ENCODE peak calls at places on chromosomes 6 and 20, in eight cellular contexts. One of them, this sample, is unnamed.

GRCh38 chr6:35209622-35210289 is 4.0 kb upstream of the SCUBE3 start:
- DNase-seq in GM23248: no peak
- DNase-seq in mammary epithelial cell: no peak
- DNase-seq in hepatocyte: no peak
- DNase-seq in endothelial cell of umbilical vein: no peak
- DNase-seq in fibroblast of lung: no peak
- DNase-seq in neural progenitor cell: no peak
- DNase-seq in GM23338: peak; percentile 40
- DNase-seq in this sample: no peak

GRCh38 chr20:53776858-53777257 is 183.2 kb upstream of the ZNF217 start:
- DNase-seq in GM23248: no peak
- DNase-seq in mammary epithelial cell: no peak
- DNase-seq in hepatocyte: no peak
- DNase-seq in endothelial cell of umbilical vein: no peak
- DNase-seq in fibroblast of lung: no peak
- DNase-seq in neural progenitor cell: no peak
- DNase-seq in GM23338: no peak
- DNase-seq in this sample: no peak

GRCh38 chr6:149961728-149962425 is 1.9 kb upstream of the ULBP1 start:
- DNase-seq in GM23248: peak; percentile 57
- DNase-seq in mammary epithelial cell: peak; percentile 17
- DNase-seq in hepatocyte: no peak
- DNase-seq in endothelial cell of umbilical vein: peak; percentile 34
- DNase-seq in fibroblast of lung: no peak
- DNase-seq in neural progenitor cell: peak; percentile 62
- DNase-seq in GM23338: peak; percentile 70
- DNase-seq in this sample: peak; percentile 18

GRCh38 chr20:25227317-25227831 is 20.5 kb upstream of the PYGB start:
- DNase-seq in GM23248: peak; percentile 91
- DNase-seq in mammary epithelial cell: peak; percentile 62
- DNase-seq in hepatocyte: no peak
- DNase-seq in endothelial cell of umbilical vein: peak; percentile 47
- DNase-seq in fibroblast of lung: peak; percentile 68
- DNase-seq in neural progenitor cell: no peak
- DNase-seq in GM23338: no peak
- DNase-seq in this sample: no peak

GRCh38 chr20:44211177-44212039 is 837 bp upstream of the OSER1 start:
- DNase-seq in GM23248: peak; percentile 80
- DNase-seq in mammary epithelial cell: peak; percentile 43
- DNase-seq in hepatocyte: peak; percentile 51
- DNase-seq in endothelial cell of umbilical vein: no peak
- DNase-seq in fibroblast of lung: peak; percentile 47
- DNase-seq in neural progenitor cell: peak; percentile 26
- DNase-seq in GM23338: no peak
- DNase-seq in this sample: peak; percentile 38

GRCh38 chr20:40869416-40870147 is 159.0 kb upstream of the TOP1 start:
- DNase-seq in GM23248: no peak
- DNase-seq in mammary epithelial cell: no peak
- DNase-seq in hepatocyte: no peak
- DNase-seq in endothelial cell of umbilical vein: no peak
- DNase-seq in fibroblast of lung: no peak
- DNase-seq in neural progenitor cell: no peak
- DNase-seq in GM23338: no peak
- DNase-seq in this sample: no peak

GRCh38 chr20:25372584-25373336 is 17.9 kb downstream of the ABHD12 start:
- DNase-seq in GM23248: peak; percentile 91
- DNase-seq in mammary epithelial cell: peak; percentile 93
- DNase-seq in hepatocyte: no peak
- DNase-seq in endothelial cell of umbilical vein: no peak
- DNase-seq in fibroblast of lung: peak; percentile 98
- DNase-seq in neural progenitor cell: no peak
- DNase-seq in GM23338: no peak
- DNase-seq in this sample: no peak

GRCh38 chr6:53922571-53922981 is 127.8 kb downstream of the LRRC1 start:
- DNase-seq in GM23248: no peak
- DNase-seq in mammary epithelial cell: no peak
- DNase-seq in hepatocyte: no peak
- DNase-seq in endothelial cell of umbilical vein: no peak
- DNase-seq in fibroblast of lung: no peak
- DNase-seq in neural progenitor cell: peak; percentile 5
- DNase-seq in GM23338: peak; percentile 49
- DNase-seq in this sample: no peak

GRCh38 chr20:19552144-19552895 is 205.7 kb upstream of the RIN2 start:
- DNase-seq in GM23248: no peak
- DNase-seq in mammary epithelial cell: peak; percentile 21
- DNase-seq in hepatocyte: peak; percentile 75
- DNase-seq in endothelial cell of umbilical vein: no peak
- DNase-seq in fibroblast of lung: no peak
- DNase-seq in neural progenitor cell: peak; percentile 83
- DNase-seq in GM23338: peak; percentile 87
- DNase-seq in this sample: no peak

DNA sequence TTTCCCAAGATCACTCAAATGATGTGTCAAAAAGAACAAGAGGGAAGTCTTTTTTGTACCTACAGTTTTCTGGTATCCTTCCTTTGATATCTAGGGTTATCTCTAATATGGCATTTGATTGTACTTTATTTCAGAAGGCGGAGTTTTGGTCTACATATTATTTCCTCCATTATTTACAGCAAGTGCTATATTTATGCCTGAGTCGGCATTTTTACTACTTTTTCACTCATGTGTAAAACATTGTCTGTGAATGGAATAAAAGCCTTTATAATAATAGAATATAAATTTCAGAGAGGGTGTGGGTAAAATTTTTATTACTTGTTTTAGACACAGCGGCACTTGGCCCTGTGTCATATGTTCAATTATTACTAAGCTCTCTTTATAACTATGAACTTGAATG is 398.4 kb downstream of the BCKDHB start:
- DNase-seq in GM23248: no peak
- DNase-seq in mammary epithelial cell: no peak
- DNase-seq in hepatocyte: no peak
- DNase-seq in endothelial cell of umbilical vein: no peak
- DNase-seq in fibroblast of lung: no peak
- DNase-seq in neural progenitor cell: no peak
- DNase-seq in GM23338: no peak
- DNase-seq in this sample: no peak
- TF ChIP-seq EZH2 in GM23248: no peak
- TF ChIP-seq EZH2 in mammary epithelial cell: no peak
- TF ChIP-seq EZH2 in hepatocyte: no peak
- TF ChIP-seq EZH2 in endothelial cell of umbilical vein: no peak
- TF ChIP-seq EZH2 in fibroblast of lung: no peak
- TF ChIP-seq EZH2 in neural progenitor cell: no peak
- TF ChIP-seq EZH2 in GM23338: no peak
- TF ChIP-seq EZH2 in this sample: no peak

DNA sequence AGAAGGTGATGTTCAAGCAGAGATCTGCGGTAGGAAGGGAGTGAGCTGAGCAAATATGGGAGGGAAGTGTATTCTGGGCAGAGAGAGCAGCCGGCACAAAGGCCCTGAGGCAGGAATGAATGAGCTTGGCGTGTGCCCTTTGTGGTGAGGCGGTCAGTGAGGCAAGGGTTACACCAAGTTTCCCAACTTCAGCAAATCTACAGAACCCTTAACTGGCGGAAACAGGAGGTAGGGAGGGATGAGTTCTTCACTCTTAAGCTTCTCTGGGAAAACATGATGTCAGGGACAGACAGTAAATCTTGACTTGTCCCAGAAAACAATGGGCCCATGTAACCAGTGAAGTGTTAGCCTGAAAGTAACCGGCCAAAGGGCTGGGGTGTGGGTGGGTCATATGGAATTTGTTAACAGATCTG is 97.1 kb upstream of the PTPN1 start:
- DNase-seq in GM23248: no peak
- DNase-seq in mammary epithelial cell: no peak
- DNase-seq in hepatocyte: no peak
- DNase-seq in endothelial cell of umbilical vein: no peak
- DNase-seq in fibroblast of lung: peak; percentile 47
- DNase-seq in neural progenitor cell: no peak
- DNase-seq in GM23338: peak; percentile 33
- DNase-seq in this sample: no peak
- H3K4me1 ChIP-seq in GM23248: peaks cover 9% of the 10 kb centered on the region
- H3K4me1 ChIP-seq in mammary epithelial cell: peaks cover 22% of the 10 kb centered on the region
- H3K4me1 ChIP-seq in hepatocyte: peaks cover 28% of the 10 kb centered on the region
- H3K4me1 ChIP-seq in endothelial cell of umbilical vein: peaks cover 6% of the 10 kb centered on the region
- H3K4me1 ChIP-seq in fibroblast of lung: peaks cover 12% of the 10 kb centered on the region
- H3K4me1 ChIP-seq in neural progenitor cell: peaks cover 19% of the 10 kb centered on the region
- H3K4me1 ChIP-seq in GM23338: peaks cover 11% of the 10 kb centered on the region
- H3K4me1 ChIP-seq in this sample: no peaks in the 10 kb centered on the region

GRCh38 chr20:46308258-46309157 is at the start of gene CDH22:
- DNase-seq in GM23248: peak; percentile 65
- DNase-seq in mammary epithelial cell: no peak
- DNase-seq in hepatocyte: peak; percentile 74
- DNase-seq in endothelial cell of umbilical vein: peak; percentile 27
- DNase-seq in fibroblast of lung: peak; percentile 19
- DNase-seq in neural progenitor cell: peak; percentile 84
- DNase-seq in GM23338: peak; percentile 84
- DNase-seq in this sample: no peak
- TF ChIP-seq EZH2 in GM23248: peak; percentile 84
- TF ChIP-seq EZH2 in mammary epithelial cell: no peak
- TF ChIP-seq EZH2 in hepatocyte: no peak
- TF ChIP-seq EZH2 in endothelial cell of umbilical vein: peak; percentile 52
- TF ChIP-seq EZH2 in fibroblast of lung: peak; percentile 86
- TF ChIP-seq EZH2 in neural progenitor cell: no peak
- TF ChIP-seq EZH2 in GM23338: peak; percentile 51
- TF ChIP-seq EZH2 in this sample: no peak

GRCh38 chr6:14371530-14371929 is 254.0 kb downstream of the CD83 start:
- DNase-seq in GM23248: no peak
- DNase-seq in mammary epithelial cell: no peak
- DNase-seq in hepatocyte: no peak
- DNase-seq in endothelial cell of umbilical vein: no peak
- DNase-seq in fibroblast of lung: no peak
- DNase-seq in neural progenitor cell: no peak
- DNase-seq in GM23338: no peak
- DNase-seq in this sample: no peak
- H3K4me1 ChIP-seq in GM23248: no peaks in the 10 kb centered on the region
- H3K4me1 ChIP-seq in mammary epithelial cell: no peaks in the 10 kb centered on the region
- H3K4me1 ChIP-seq in hepatocyte: no peaks in the 10 kb centered on the region
- H3K4me1 ChIP-seq in endothelial cell of umbilical vein: no peaks in the 10 kb centered on the region
- H3K4me1 ChIP-seq in fibroblast of lung: no peaks in the 10 kb centered on the region
- H3K4me1 ChIP-seq in neural progenitor cell: peaks cover 10% of the 10 kb centered on the region
- H3K4me1 ChIP-seq in GM23338: peaks cover 34% of the 10 kb centered on the region
- H3K4me1 ChIP-seq in this sample: no peaks in the 10 kb centered on the region

GRCh38 chr6:125746731-125747588 is 2.5 kb upstream of the HEY2 start:
- DNase-seq in GM23248: peak; percentile 50
- DNase-seq in mammary epithelial cell: peak; percentile 14
- DNase-seq in hepatocyte: peak; percentile 62
- DNase-seq in endothelial cell of umbilical vein: peak; percentile 47
- DNase-seq in fibroblast of lung: peak; percentile 50
- DNase-seq in neural progenitor cell: peak; percentile 93
- DNase-seq in GM23338: peak; percentile 97
- DNase-seq in this sample: peak; percentile 94
- TF ChIP-seq EZH2 in GM23248: peak; percentile 78
- TF ChIP-seq EZH2 in mammary epithelial cell: peak; percentile 84
- TF ChIP-seq EZH2 in hepatocyte: no peak
- TF ChIP-seq EZH2 in endothelial cell of umbilical vein: peak; percentile 27
- TF ChIP-seq EZH2 in fibroblast of lung: no peak
- TF ChIP-seq EZH2 in neural progenitor cell: no peak
- TF ChIP-seq EZH2 in GM23338: peak; percentile 18
- TF ChIP-seq EZH2 in this sample: no peak

GRCh38 chr6:159817951-159818739 is 18.1 kb downstream of the PNLDC1 start:
- DNase-seq in GM23248: no peak
- DNase-seq in mammary epithelial cell: no peak
- DNase-seq in hepatocyte: no peak
- DNase-seq in endothelial cell of umbilical vein: no peak
- DNase-seq in fibroblast of lung: no peak
- DNase-seq in neural progenitor cell: no peak
- DNase-seq in GM23338: no peak
- DNase-seq in this sample: no peak
- H3K4me1 ChIP-seq in GM23248: no peaks in the 10 kb centered on the region
- H3K4me1 ChIP-seq in mammary epithelial cell: no peaks in the 10 kb centered on the region
- H3K4me1 ChIP-seq in hepatocyte: no peaks in the 10 kb centered on the region
- H3K4me1 ChIP-seq in endothelial cell of umbilical vein: no peaks in the 10 kb centered on the region
- H3K4me1 ChIP-seq in fibroblast of lung: no peaks in the 10 kb centered on the region
- H3K4me1 ChIP-seq in neural progenitor cell: no peaks in the 10 kb centered on the region
- H3K4me1 ChIP-seq in GM23338: no peaks in the 10 kb centered on the region
- H3K4me1 ChIP-seq in this sample: peaks cover 10% of the 10 kb centered on the region

GRCh38 chr6:50711686-50712085 is 1.6 kb upstream of the TFAP2D start:
- DNase-seq in GM23248: no peak
- DNase-seq in mammary epithelial cell: no peak
- DNase-seq in hepatocyte: no peak
- DNase-seq in endothelial cell of umbilical vein: no peak
- DNase-seq in fibroblast of lung: no peak
- DNase-seq in neural progenitor cell: no peak
- DNase-seq in GM23338: peak; percentile 18
- DNase-seq in this sample: no peak

GRCh38 chr6:50712291-50712690 is 1.0 kb upstream of the TFAP2D start:
- DNase-seq in GM23248: no peak
- DNase-seq in mammary epithelial cell: no peak
- DNase-seq in hepatocyte: no peak
- DNase-seq in endothelial cell of umbilical vein: no peak
- DNase-seq in fibroblast of lung: no peak
- DNase-seq in neural progenitor cell: peak; percentile 78
- DNase-seq in GM23338: no peak
- DNase-seq in this sample: no peak

GRCh38 chr6:50714487-50715379 is 1.4 kb downstream of the TFAP2D start:
- DNase-seq in GM23248: no peak
- DNase-seq in mammary epithelial cell: no peak
- DNase-seq in hepatocyte: no peak
- DNase-seq in endothelial cell of umbilical vein: no peak
- DNase-seq in fibroblast of lung: no peak
- DNase-seq in neural progenitor cell: peak; percentile 69
- DNase-seq in GM23338: peak; percentile 70
- DNase-seq in this sample: no peak

GRCh38 chr6:50713226-50713625 is at the start of gene TFAP2D:
- DNase-seq in GM23248: no peak
- DNase-seq in mammary epithelial cell: no peak
- DNase-seq in hepatocyte: no peak
- DNase-seq in endothelial cell of umbilical vein: no peak
- DNase-seq in fibroblast of lung: no peak
- DNase-seq in neural progenitor cell: no peak
- DNase-seq in GM23338: no peak
- DNase-seq in this sample: no peak

GRCh38 chr6:50713977-50714486 is 706 bp downstream of the TFAP2D start:
- DNase-seq in GM23248: no peak
- DNase-seq in mammary epithelial cell: no peak
- DNase-seq in hepatocyte: no peak
- DNase-seq in endothelial cell of umbilical vein: no peak
- DNase-seq in fibroblast of lung: no peak
- DNase-seq in neural progenitor cell: no peak
- DNase-seq in GM23338: no peak
- DNase-seq in this sample: no peak
- TF ChIP-seq EZH2 in GM23248: peak; percentile 48
- TF ChIP-seq EZH2 in mammary epithelial cell: no peak
- TF ChIP-seq EZH2 in hepatocyte: peak; percentile 18
- TF ChIP-seq EZH2 in endothelial cell of umbilical vein: no peak
- TF ChIP-seq EZH2 in fibroblast of lung: no peak
- TF ChIP-seq EZH2 in neural progenitor cell: peak; percentile 14
- TF ChIP-seq EZH2 in GM23338: peak; percentile 87
- TF ChIP-seq EZH2 in this sample: no peak

GRCh38 chr20:10306440-10307358 is 88.1 kb downstream of the SNAP25 start:
- DNase-seq in GM23248: peak; percentile 73
- DNase-seq in mammary epithelial cell: peak; percentile 60
- DNase-seq in hepatocyte: no peak
- DNase-seq in endothelial cell of umbilical vein: peak; percentile 68
- DNase-seq in fibroblast of lung: peak; percentile 89
- DNase-seq in neural progenitor cell: no peak
- DNase-seq in GM23338: no peak
- DNase-seq in this sample: no peak
- H3K4me1 ChIP-seq in GM23248: peaks cover 43% of the 10 kb centered on the region
- H3K4me1 ChIP-seq in mammary epithelial cell: peaks cover 51% of the 10 kb centered on the region
- H3K4me1 ChIP-seq in hepatocyte: no peaks in the 10 kb centered on the region
- H3K4me1 ChIP-seq in endothelial cell of umbilical vein: peaks cover 38% of the 10 kb centered on the region
- H3K4me1 ChIP-seq in fibroblast of lung: peaks cover 23% of the 10 kb centered on the region
- H3K4me1 ChIP-seq in neural progenitor cell: no peaks in the 10 kb centered on the region
- H3K4me1 ChIP-seq in GM23338: peaks cover 14% of the 10 kb centered on the region
- H3K4me1 ChIP-seq in this sample: no peaks in the 10 kb centered on the region

GRCh38 chr6:1599469-1599868 is 10.2 kb upstream of the FOXC1 start:
- DNase-seq in GM23248: no peak
- DNase-seq in mammary epithelial cell: no peak
- DNase-seq in hepatocyte: no peak
- DNase-seq in endothelial cell of umbilical vein: no peak
- DNase-seq in fibroblast of lung: no peak
- DNase-seq in neural progenitor cell: no peak
- DNase-seq in GM23338: no peak
- DNase-seq in this sample: no peak
- TF ChIP-seq EZH2 in GM23248: no peak
- TF ChIP-seq EZH2 in mammary epithelial cell: no peak
- TF ChIP-seq EZH2 in hepatocyte: no peak
- TF ChIP-seq EZH2 in endothelial cell of umbilical vein: no peak
- TF ChIP-seq EZH2 in fibroblast of lung: no peak
- TF ChIP-seq EZH2 in neural progenitor cell: no peak
- TF ChIP-seq EZH2 in GM23338: no peak
- TF ChIP-seq EZH2 in this sample: no peak

This sample was measured in MM.1S.